ENCODE peak calls at places on chromosomes 12 and 14, in five cellular contexts. N is ovary, A is neural progenitor cell, K is HCT116, H is testis. T is an unnamed sample.

GRCh38 chr14:105974902-105975301 is 448.5 kb downstream of the TMEM121 start:
- DNase-seq in K (peak; percentile 8), A (no peak), N (no peak), H (peak; percentile 19), T (no peak)

GRCh38 chr14:25833341-25834121 is 764.3 kb downstream of the NOVA1 start:
- DNase-seq in H (peak; percentile 70), A (peak; percentile 80), N (no peak), K (no peak), T (peak; percentile 49)

GRCh38 chr14:69363055-69363454 is 35.0 kb downstream of the ERH start:
- DNase-seq in A (peak; percentile 74), K (no peak), N (peak; percentile 41), H (peak; percentile 55), T (no peak)

GRCh38 chr14:20247651-20248246 is 8.7 kb downstream of the OR11H4 start:
- DNase-seq in H (no peak), A (no peak), N (no peak), K (peak; percentile 36), T (peak; percentile 63)

GRCh38 chr12:12380949-12381593 is 24.2 kb downstream of the BORCS5 start:
- DNase-seq in H (no peak), A (no peak), K (no peak), N (no peak), T (no peak)

GRCh38 chr14:30235485-30235884 is 307.8 kb upstream of the PRKD1 start:
- DNase-seq in N (no peak), H (no peak), A (no peak), K (no peak), T (no peak)

GRCh38 chr12:53844989-53845836 is 93.4 kb upstream of the HOXC13 start:
- DNase-seq in N (no peak), H (no peak), K (no peak), A (no peak), T (no peak)

GRCh38 chr14:67571991-67572323 is 28.1 kb downstream of the PIGH start:
- DNase-seq in K (no peak), H (no peak), A (no peak), N (no peak), T (no peak)

GRCh38 chr12:24201258-24201970 is 251.9 kb upstream of the SOX5 start:
- DNase-seq in N (no peak), H (no peak), K (no peak), A (no peak), T (no peak)

GRCh38 chr12:132373967-132374820 is 44.8 kb upstream of the GALNT9 start:
- DNase-seq in K (no peak), H (no peak), N (no peak), A (peak; percentile 73), T (no peak)

GRCh38 chr14:50892255-50892654 is 20.4 kb downstream of the ABHD12B start:
- DNase-seq in H (no peak), N (no peak), K (no peak), A (no peak), T (no peak)

GRCh38 chr12:19031032-19031431 is 98.5 kb upstream of the PLEKHA5 start:
- DNase-seq in H (no peak), N (no peak), A (no peak), K (peak; percentile 85), T (no peak)

GRCh38 chr14:79708991-79709390 is 502.3 kb downstream of the DIO2 start:
- DNase-seq in H (no peak), N (no peak), K (no peak), A (no peak), T (no peak)

GRCh38 chr14:51004352-51004800 is 60.1 kb upstream of the PYGL start:
- DNase-seq in H (no peak), A (no peak), K (no peak), N (no peak), T (no peak)

GRCh38 chr12:80979821-80980220 is 42.1 kb upstream of the LIN7A start:
- DNase-seq in A (no peak), K (no peak), H (no peak), N (no peak), T (no peak)

GRCh38 chr14:34699873-34700621 is 14.3 kb downstream of the CFL2 start:
- DNase-seq in A (no peak), H (no peak), N (no peak), K (peak; percentile 72), T (peak; percentile 56)

GRCh38 chr12:92726865-92727264 is 24.1 kb downstream of the PLEKHG7 start:
- DNase-seq in A (no peak), K (no peak), H (no peak), N (no peak), T (no peak)

GRCh38 chr12:117093918-117094630 is 5.1 kb downstream of the TESC start:
- DNase-seq in N (no peak), K (no peak), H (no peak), A (no peak), T (no peak)

GRCh38 chr14:28308727-28309126 is 457.9 kb upstream of the FOXG1 start:
- DNase-seq in H (no peak), A (no peak), K (no peak), N (no peak), T (no peak)

GRCh38 chr14:90577661-90578282 is 180.9 kb downstream of the CALM1 start:
- DNase-seq in A (no peak), K (no peak), H (no peak), N (no peak), T (no peak)

GRCh38 chr14:70171719-70172118 is 17.0 kb downstream of the SLC8A3 start:
- DNase-seq in N (no peak), H (no peak), K (no peak), A (no peak), T (no peak)

GRCh38 chr14:95267306-95267705 is 52.4 kb downstream of the CLMN start:
- DNase-seq in N (no peak), H (no peak), A (no peak), K (no peak), T (no peak)

GRCh38 chr14:77037886-77038511 is 9.5 kb upstream of the IRF2BPL start:
- DNase-seq in A (no peak), N (no peak), H (no peak), K (no peak), T (no peak)

GRCh38 chr14:69877492-69877891 is 1.7 kb upstream of the SMOC1 start:
- DNase-seq in K (peak; percentile 29), N (no peak), H (peak; percentile 39), A (peak; percentile 65), T (no peak)

GRCh38 chr12:95859344-95859816 is 628 bp downstream of the SNRPF start:
- DNase-seq in K (no peak), H (no peak), N (no peak), A (peak; percentile 46), T (no peak)

GRCh38 chr12:92551853-92552397 is 150.9 kb upstream of the PLEKHG7 start:
- DNase-seq in H (no peak), N (no peak), A (no peak), K (no peak), T (no peak)

DNA sequence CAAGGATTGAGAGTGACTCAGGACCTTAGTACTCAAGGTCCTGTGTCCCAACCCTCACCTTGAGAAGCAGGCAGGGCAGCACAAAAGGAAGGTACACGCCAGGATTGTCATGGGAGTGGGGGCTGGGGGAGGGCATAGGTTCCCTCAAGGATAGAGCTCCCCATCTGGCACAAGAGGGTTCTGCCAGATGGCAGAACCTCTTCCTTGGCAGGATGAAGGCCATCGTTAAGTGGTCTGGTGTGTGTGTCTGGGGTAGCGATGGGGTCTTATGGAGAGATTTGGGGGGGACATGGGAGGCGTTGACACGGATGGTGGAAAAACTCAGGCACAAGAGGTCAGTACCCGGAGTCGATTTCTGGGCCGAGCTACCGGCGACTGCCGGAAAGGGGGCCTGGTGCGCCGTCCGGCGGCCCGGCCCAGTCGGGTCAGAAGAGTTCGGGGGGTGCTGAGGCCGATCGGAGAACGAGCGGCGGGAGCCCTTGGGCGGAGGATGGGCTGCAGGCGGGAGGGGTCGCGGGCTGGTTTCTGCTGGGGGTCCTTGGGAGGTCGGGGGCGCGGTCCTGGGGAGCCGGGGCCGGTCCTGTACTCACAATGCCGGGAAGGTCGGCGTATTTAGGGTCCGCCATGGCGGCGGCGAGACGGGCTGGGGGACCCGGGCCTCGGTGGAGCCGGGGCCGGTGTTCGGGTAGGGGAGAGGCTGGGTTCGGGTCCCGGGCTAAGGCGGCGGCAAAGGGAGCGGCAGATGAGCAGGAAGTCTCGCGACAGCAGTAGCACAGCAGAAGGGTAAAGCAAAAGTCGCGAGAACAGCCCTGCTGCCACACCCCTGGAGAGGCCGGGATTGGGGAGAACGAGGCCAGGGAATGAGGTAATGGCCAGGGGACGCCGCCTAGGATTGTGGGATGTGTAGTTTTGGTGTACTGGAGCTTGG is at the start of gene DCTN2:
- DNase-seq in N (peak; percentile 94), H (peak; percentile 99), A (peak; percentile 98), K (peak; percentile 92), T (peak; percentile 89)
- TF ChIP-seq CTCF in N (no peak), H (no peak), A (peak; percentile 7), K (peak; percentile 5), T (peak; percentile 9)

GRCh38 chr12:16609140-16609539 is 3.2 kb upstream of the LMO3 start:
- DNase-seq in A (no peak), N (no peak), K (no peak), H (no peak), T (no peak)
- H3K4me3 ChIP-seq in A (peak overlapping the region; percentile 10), N (peak overlapping the region; percentile 23), K (no peak overlapping the region), H (no peak overlapping the region), T (no peak overlapping the region)

GRCh38 chr14:74865156-74865555 is 10.8 kb downstream of the PROX2 start:
- DNase-seq in A (no peak), K (no peak), N (no peak), H (no peak), T (no peak)

GRCh38 chr14:74860899-74861733 is 14.8 kb downstream of the PROX2 start:
- DNase-seq in K (peak; percentile 69), A (peak; percentile 93), H (peak; percentile 96), N (peak; percentile 88), T (peak; percentile 47)

GRCh38 chr14:74861734-74862090 is 14.2 kb downstream of the PROX2 start:
- DNase-seq in N (no peak), H (no peak), K (no peak), A (no peak), T (no peak)

GRCh38 chr14:74864193-74864592 is 11.8 kb downstream of the PROX2 start:
- DNase-seq in K (no peak), N (no peak), H (no peak), A (no peak), T (no peak)

GRCh38 chr14:74863274-74863673 is 12.7 kb downstream of the PROX2 start:
- DNase-seq in A (no peak), N (no peak), K (no peak), H (no peak), T (no peak)
- TF ChIP-seq CTCF in A (no peak), N (no peak), K (no peak), H (no peak), T (no peak)

GRCh38 chr14:101004954-101005353 is 101.4 kb upstream of the RTL1 start:
- DNase-seq in K (no peak), H (no peak), A (no peak), N (no peak), T (no peak)

GRCh38 chr14:101005447-101005846 is 101.9 kb upstream of the RTL1 start:
- DNase-seq in K (no peak), H (peak; percentile 34), N (peak; percentile 10), A (no peak), T (no peak)

GRCh38 chr14:101006008-101006407 is 102.5 kb upstream of the RTL1 start:
- DNase-seq in A (no peak), K (no peak), H (no peak), N (peak; percentile 10), T (peak; percentile 50)

GRCh38 chr14:101002738-101003137 is 99.2 kb upstream of the RTL1 start:
- DNase-seq in H (no peak), N (no peak), A (no peak), K (no peak), T (no peak)

DNA sequence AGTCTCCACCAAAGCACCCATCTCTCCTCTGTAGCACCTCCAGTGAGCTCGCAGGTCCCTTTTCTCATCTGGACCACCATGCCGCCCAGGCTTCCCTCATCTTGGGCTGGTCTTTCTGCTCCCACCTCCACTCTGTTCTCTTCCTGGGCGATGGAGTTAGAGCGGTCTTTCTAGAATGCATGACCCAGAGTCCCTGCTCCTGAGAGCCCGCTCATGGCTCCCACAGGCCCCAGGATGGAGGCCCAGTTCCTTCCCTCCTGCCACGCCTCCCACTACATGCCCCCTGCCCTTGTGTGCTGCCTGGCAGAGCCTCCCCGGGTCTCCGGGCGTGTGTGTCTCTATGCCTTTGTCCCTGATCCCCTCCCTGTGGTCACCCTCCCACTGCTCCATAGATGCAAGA is 100.7 kb upstream of the RTL1 start:
- DNase-seq in A (no peak), N (no peak), H (no peak), K (no peak), T (no peak)
- H3K4me3 ChIP-seq in A (no peak overlapping the region), N (no peak overlapping the region), H (no peak overlapping the region), K (no peak overlapping the region), T (no peak overlapping the region)

T was measured in LNCaP clone FGC.